ENCODE peak calls at places on chromosomes 2 and 18, in ten cellular contexts. One of them, this sample, is unnamed.

GRCh38 chr2:47079515-47080412 is 75.3 kb downstream of the STPG4 start:
- DNase-seq in NCI-H2029: no peak
- DNase-seq in NCI-H1092 treated with DMSO at 0.1 percent for 48 hours: no peak
- DNase-seq in transverse colon: peak; percentile 44
- DNase-seq in GM18507: no peak
- DNase-seq in NCI-H1694 treated with DMSO at 0.1 percent for 48 hours: no peak
- DNase-seq in stimulated activated CD4-positive, alpha-beta T cell treated with anti-CD3 and anti-CD28 coated beads, Interleukin-4, amount 100 ng/mL, for 24 hours: no peak
- DNase-seq in IMR-90: no peak
- DNase-seq in anterior cingulate cortex: peak; percentile 65
- DNase-seq in cardiac muscle cell: no peak
- DNase-seq in this sample: peak; percentile 85

GRCh38 chr2:53865264-53865663 is 5.5 kb upstream of the GPR75 start:
- DNase-seq in anterior cingulate cortex: no peak
- DNase-seq in stimulated activated CD4-positive, alpha-beta T cell treated with anti-CD3 and anti-CD28 coated beads, Interleukin-4, amount 100 ng/mL, for 24 hours: no peak
- DNase-seq in NCI-H1092 treated with DMSO at 0.1 percent for 48 hours: no peak
- DNase-seq in IMR-90: no peak
- DNase-seq in transverse colon: no peak
- DNase-seq in NCI-H2029: no peak
- DNase-seq in GM18507: no peak
- DNase-seq in cardiac muscle cell: no peak
- DNase-seq in NCI-H1694 treated with DMSO at 0.1 percent for 48 hours: no peak
- DNase-seq in this sample: no peak

GRCh38 chr2:106104332-106105062 is 89.6 kb downstream of the UXS1 start:
- DNase-seq in NCI-H1694 treated with DMSO at 0.1 percent for 48 hours: peak; percentile 42
- DNase-seq in stimulated activated CD4-positive, alpha-beta T cell treated with anti-CD3 and anti-CD28 coated beads, Interleukin-4, amount 100 ng/mL, for 24 hours: peak; percentile 75
- DNase-seq in NCI-H2029: peak; percentile 47
- DNase-seq in GM18507: peak; percentile 59
- DNase-seq in anterior cingulate cortex: no peak
- DNase-seq in IMR-90: peak; percentile 66
- DNase-seq in transverse colon: peak; percentile 59
- DNase-seq in NCI-H1092 treated with DMSO at 0.1 percent for 48 hours: peak; percentile 55
- DNase-seq in cardiac muscle cell: peak; percentile 73
- DNase-seq in this sample: peak; percentile 66

GRCh38 chr2:46632349-46632748 is 153.0 kb downstream of the TMEM247 start:
- DNase-seq in NCI-H2029: no peak
- DNase-seq in anterior cingulate cortex: no peak
- DNase-seq in IMR-90: peak; percentile 77
- DNase-seq in NCI-H1092 treated with DMSO at 0.1 percent for 48 hours: peak; percentile 16
- DNase-seq in GM18507: no peak
- DNase-seq in transverse colon: no peak
- DNase-seq in NCI-H1694 treated with DMSO at 0.1 percent for 48 hours: peak; percentile 68
- DNase-seq in cardiac muscle cell: peak; percentile 77
- DNase-seq in stimulated activated CD4-positive, alpha-beta T cell treated with anti-CD3 and anti-CD28 coated beads, Interleukin-4, amount 100 ng/mL, for 24 hours: no peak
- DNase-seq in this sample: no peak

GRCh38 chr2:40369619-40370397 is 82.1 kb downstream of the SLC8A1 start:
- DNase-seq in anterior cingulate cortex: no peak
- DNase-seq in NCI-H2029: no peak
- DNase-seq in stimulated activated CD4-positive, alpha-beta T cell treated with anti-CD3 and anti-CD28 coated beads, Interleukin-4, amount 100 ng/mL, for 24 hours: no peak
- DNase-seq in transverse colon: no peak
- DNase-seq in GM18507: no peak
- DNase-seq in cardiac muscle cell: peak; percentile 61
- DNase-seq in NCI-H1092 treated with DMSO at 0.1 percent for 48 hours: no peak
- DNase-seq in IMR-90: peak; percentile 85
- DNase-seq in NCI-H1694 treated with DMSO at 0.1 percent for 48 hours: no peak
- DNase-seq in this sample: no peak

GRCh38 chr2:27095745-27096651 is 9.4 kb downstream of the KHK start:
- DNase-seq in NCI-H1092 treated with DMSO at 0.1 percent for 48 hours: peak; percentile 16
- DNase-seq in cardiac muscle cell: peak; percentile 72
- DNase-seq in NCI-H1694 treated with DMSO at 0.1 percent for 48 hours: peak; percentile 95
- DNase-seq in transverse colon: peak; percentile 55
- DNase-seq in IMR-90: peak; percentile 57
- DNase-seq in NCI-H2029: peak; percentile 28
- DNase-seq in anterior cingulate cortex: peak; percentile 62
- DNase-seq in GM18507: no peak
- DNase-seq in stimulated activated CD4-positive, alpha-beta T cell treated with anti-CD3 and anti-CD28 coated beads, Interleukin-4, amount 100 ng/mL, for 24 hours: peak; percentile 48
- DNase-seq in this sample: peak; percentile 86

GRCh38 chr2:62099050-62099449 is 96.9 kb upstream of the B3GNT2 start:
- DNase-seq in GM18507: no peak
- DNase-seq in stimulated activated CD4-positive, alpha-beta T cell treated with anti-CD3 and anti-CD28 coated beads, Interleukin-4, amount 100 ng/mL, for 24 hours: no peak
- DNase-seq in anterior cingulate cortex: no peak
- DNase-seq in IMR-90: no peak
- DNase-seq in cardiac muscle cell: no peak
- DNase-seq in transverse colon: no peak
- DNase-seq in NCI-H1092 treated with DMSO at 0.1 percent for 48 hours: no peak
- DNase-seq in NCI-H2029: no peak
- DNase-seq in NCI-H1694 treated with DMSO at 0.1 percent for 48 hours: no peak
- DNase-seq in this sample: no peak

GRCh38 chr18:39976771-39977170 is 1978.3 kb upstream of the PIK3C3 start:
- DNase-seq in IMR-90: no peak
- DNase-seq in stimulated activated CD4-positive, alpha-beta T cell treated with anti-CD3 and anti-CD28 coated beads, Interleukin-4, amount 100 ng/mL, for 24 hours: no peak
- DNase-seq in NCI-H2029: no peak
- DNase-seq in transverse colon: no peak
- DNase-seq in anterior cingulate cortex: no peak
- DNase-seq in cardiac muscle cell: no peak
- DNase-seq in NCI-H1092 treated with DMSO at 0.1 percent for 48 hours: no peak
- DNase-seq in NCI-H1694 treated with DMSO at 0.1 percent for 48 hours: no peak
- DNase-seq in GM18507: no peak
- DNase-seq in this sample: no peak

GRCh38 chr2:237652854-237653253 is 25.5 kb downstream of the LRRFIP1 start:
- DNase-seq in stimulated activated CD4-positive, alpha-beta T cell treated with anti-CD3 and anti-CD28 coated beads, Interleukin-4, amount 100 ng/mL, for 24 hours: no peak
- DNase-seq in transverse colon: no peak
- DNase-seq in NCI-H2029: no peak
- DNase-seq in cardiac muscle cell: no peak
- DNase-seq in GM18507: no peak
- DNase-seq in anterior cingulate cortex: no peak
- DNase-seq in NCI-H1694 treated with DMSO at 0.1 percent for 48 hours: no peak
- DNase-seq in NCI-H1092 treated with DMSO at 0.1 percent for 48 hours: no peak
- DNase-seq in IMR-90: no peak
- DNase-seq in this sample: no peak

GRCh38 chr2:229572434-229573338 is 141.7 kb downstream of the DNER start:
- DNase-seq in NCI-H2029: no peak
- DNase-seq in transverse colon: no peak
- DNase-seq in NCI-H1092 treated with DMSO at 0.1 percent for 48 hours: no peak
- DNase-seq in cardiac muscle cell: peak; percentile 18
- DNase-seq in NCI-H1694 treated with DMSO at 0.1 percent for 48 hours: no peak
- DNase-seq in GM18507: no peak
- DNase-seq in stimulated activated CD4-positive, alpha-beta T cell treated with anti-CD3 and anti-CD28 coated beads, Interleukin-4, amount 100 ng/mL, for 24 hours: no peak
- DNase-seq in IMR-90: no peak
- DNase-seq in anterior cingulate cortex: no peak
- DNase-seq in this sample: no peak

GRCh38 chr18:43863180-43863579 is 585.9 kb upstream of the SYT4 start:
- DNase-seq in NCI-H2029: no peak
- DNase-seq in NCI-H1694 treated with DMSO at 0.1 percent for 48 hours: no peak
- DNase-seq in cardiac muscle cell: peak; percentile 4
- DNase-seq in GM18507: no peak
- DNase-seq in NCI-H1092 treated with DMSO at 0.1 percent for 48 hours: no peak
- DNase-seq in IMR-90: no peak
- DNase-seq in anterior cingulate cortex: no peak
- DNase-seq in transverse colon: no peak
- DNase-seq in stimulated activated CD4-positive, alpha-beta T cell treated with anti-CD3 and anti-CD28 coated beads, Interleukin-4, amount 100 ng/mL, for 24 hours: no peak
- DNase-seq in this sample: peak; percentile 17

GRCh38 chr2:235940330-235940729 is 227.9 kb downstream of the GBX2 start:
- DNase-seq in IMR-90: peak; percentile 97
- DNase-seq in GM18507: no peak
- DNase-seq in transverse colon: peak; percentile 21
- DNase-seq in NCI-H1092 treated with DMSO at 0.1 percent for 48 hours: no peak
- DNase-seq in NCI-H2029: no peak
- DNase-seq in stimulated activated CD4-positive, alpha-beta T cell treated with anti-CD3 and anti-CD28 coated beads, Interleukin-4, amount 100 ng/mL, for 24 hours: no peak
- DNase-seq in cardiac muscle cell: peak; percentile 98
- DNase-seq in NCI-H1694 treated with DMSO at 0.1 percent for 48 hours: no peak
- DNase-seq in anterior cingulate cortex: no peak
- DNase-seq in this sample: no peak

GRCh38 chr2:209577376-209578357 is 153.8 kb downstream of the MAP2 start:
- DNase-seq in transverse colon: no peak
- DNase-seq in NCI-H1092 treated with DMSO at 0.1 percent for 48 hours: peak; percentile 27
- DNase-seq in NCI-H2029: peak; percentile 23
- DNase-seq in GM18507: no peak
- DNase-seq in anterior cingulate cortex: no peak
- DNase-seq in stimulated activated CD4-positive, alpha-beta T cell treated with anti-CD3 and anti-CD28 coated beads, Interleukin-4, amount 100 ng/mL, for 24 hours: no peak
- DNase-seq in cardiac muscle cell: peak; percentile 35
- DNase-seq in NCI-H1694 treated with DMSO at 0.1 percent for 48 hours: peak; percentile 62
- DNase-seq in IMR-90: peak; percentile 6
- DNase-seq in this sample: no peak

GRCh38 chr2:43105586-43106562 is 120.5 kb downstream of the ZFP36L2 start:
- DNase-seq in GM18507: peak; percentile 50
- DNase-seq in stimulated activated CD4-positive, alpha-beta T cell treated with anti-CD3 and anti-CD28 coated beads, Interleukin-4, amount 100 ng/mL, for 24 hours: no peak
- DNase-seq in cardiac muscle cell: peak; percentile 79
- DNase-seq in transverse colon: peak; percentile 65
- DNase-seq in IMR-90: peak; percentile 73
- DNase-seq in NCI-H1694 treated with DMSO at 0.1 percent for 48 hours: no peak
- DNase-seq in NCI-H1092 treated with DMSO at 0.1 percent for 48 hours: no peak
- DNase-seq in anterior cingulate cortex: peak; percentile 33
- DNase-seq in NCI-H2029: no peak
- DNase-seq in this sample: peak; percentile 41

GRCh38 chr2:28765316-28765715 is 13.7 kb downstream of the PPP1CB start:
- DNase-seq in anterior cingulate cortex: no peak
- DNase-seq in transverse colon: no peak
- DNase-seq in NCI-H1092 treated with DMSO at 0.1 percent for 48 hours: no peak
- DNase-seq in cardiac muscle cell: no peak
- DNase-seq in NCI-H1694 treated with DMSO at 0.1 percent for 48 hours: no peak
- DNase-seq in IMR-90: peak; percentile 9
- DNase-seq in NCI-H2029: no peak
- DNase-seq in stimulated activated CD4-positive, alpha-beta T cell treated with anti-CD3 and anti-CD28 coated beads, Interleukin-4, amount 100 ng/mL, for 24 hours: no peak
- DNase-seq in GM18507: no peak
- DNase-seq in this sample: no peak

GRCh38 chr2:72138011-72138881 is 9.4 kb downstream of the CYP26B1 start:
- DNase-seq in NCI-H1092 treated with DMSO at 0.1 percent for 48 hours: no peak
- DNase-seq in stimulated activated CD4-positive, alpha-beta T cell treated with anti-CD3 and anti-CD28 coated beads, Interleukin-4, amount 100 ng/mL, for 24 hours: no peak
- DNase-seq in transverse colon: no peak
- DNase-seq in anterior cingulate cortex: no peak
- DNase-seq in GM18507: no peak
- DNase-seq in NCI-H1694 treated with DMSO at 0.1 percent for 48 hours: no peak
- DNase-seq in NCI-H2029: no peak
- DNase-seq in IMR-90: no peak
- DNase-seq in cardiac muscle cell: peak; percentile 33
- DNase-seq in this sample: no peak

GRCh38 chr2:65483763-65484162 is 51.4 kb upstream of the SPRED2 start:
- DNase-seq in NCI-H2029: no peak
- DNase-seq in IMR-90: no peak
- DNase-seq in cardiac muscle cell: peak; percentile 52
- DNase-seq in NCI-H1092 treated with DMSO at 0.1 percent for 48 hours: no peak
- DNase-seq in stimulated activated CD4-positive, alpha-beta T cell treated with anti-CD3 and anti-CD28 coated beads, Interleukin-4, amount 100 ng/mL, for 24 hours: no peak
- DNase-seq in GM18507: no peak
- DNase-seq in transverse colon: no peak
- DNase-seq in anterior cingulate cortex: no peak
- DNase-seq in NCI-H1694 treated with DMSO at 0.1 percent for 48 hours: no peak
- DNase-seq in this sample: no peak

GRCh38 chr2:138373993-138374408 is 127.6 kb upstream of the SPOPL start:
- DNase-seq in NCI-H2029: no peak
- DNase-seq in IMR-90: peak; percentile 52
- DNase-seq in stimulated activated CD4-positive, alpha-beta T cell treated with anti-CD3 and anti-CD28 coated beads, Interleukin-4, amount 100 ng/mL, for 24 hours: no peak
- DNase-seq in NCI-H1694 treated with DMSO at 0.1 percent for 48 hours: peak; percentile 65
- DNase-seq in cardiac muscle cell: peak; percentile 77
- DNase-seq in GM18507: no peak
- DNase-seq in NCI-H1092 treated with DMSO at 0.1 percent for 48 hours: peak; percentile 37
- DNase-seq in anterior cingulate cortex: no peak
- DNase-seq in transverse colon: no peak
- DNase-seq in this sample: peak; percentile 22

GRCh38 chr2:30283931-30284565 is 52.7 kb downstream of the LBH start:
- DNase-seq in NCI-H1694 treated with DMSO at 0.1 percent for 48 hours: no peak
- DNase-seq in GM18507: no peak
- DNase-seq in cardiac muscle cell: no peak
- DNase-seq in transverse colon: no peak
- DNase-seq in NCI-H1092 treated with DMSO at 0.1 percent for 48 hours: no peak
- DNase-seq in NCI-H2029: no peak
- DNase-seq in stimulated activated CD4-positive, alpha-beta T cell treated with anti-CD3 and anti-CD28 coated beads, Interleukin-4, amount 100 ng/mL, for 24 hours: no peak
- DNase-seq in IMR-90: no peak
- DNase-seq in anterior cingulate cortex: no peak
- DNase-seq in this sample: no peak

GRCh38 chr2:197383825-197384224 is 51.0 kb downstream of the SF3B1 start:
- DNase-seq in anterior cingulate cortex: no peak
- DNase-seq in IMR-90: no peak
- DNase-seq in NCI-H1694 treated with DMSO at 0.1 percent for 48 hours: no peak
- DNase-seq in NCI-H1092 treated with DMSO at 0.1 percent for 48 hours: no peak
- DNase-seq in transverse colon: no peak
- DNase-seq in NCI-H2029: no peak
- DNase-seq in stimulated activated CD4-positive, alpha-beta T cell treated with anti-CD3 and anti-CD28 coated beads, Interleukin-4, amount 100 ng/mL, for 24 hours: no peak
- DNase-seq in GM18507: no peak
- DNase-seq in cardiac muscle cell: no peak
- DNase-seq in this sample: no peak

GRCh38 chr18:9737814-9738160 is 29.7 kb downstream of the RAB31 start:
- DNase-seq in IMR-90: no peak
- DNase-seq in NCI-H2029: peak; percentile 36
- DNase-seq in GM18507: no peak
- DNase-seq in anterior cingulate cortex: peak; percentile 62
- DNase-seq in cardiac muscle cell: no peak
- DNase-seq in stimulated activated CD4-positive, alpha-beta T cell treated with anti-CD3 and anti-CD28 coated beads, Interleukin-4, amount 100 ng/mL, for 24 hours: no peak
- DNase-seq in NCI-H1092 treated with DMSO at 0.1 percent for 48 hours: peak; percentile 87
- DNase-seq in transverse colon: no peak
- DNase-seq in NCI-H1694 treated with DMSO at 0.1 percent for 48 hours: no peak
- DNase-seq in this sample: no peak